ENCODE peak calls at places on chromosome 18, in seven cellular contexts. X is C1 segment of cervical spinal cord; M is renal cortical epithelial cell; E is foreskin fibroblast; O is stimulated activated CD8-positive, alpha-beta memory T cell treated with anti-CD3 and anti-CD28 coated beads, Interleukin-7, amount 100 ng/mL, for 1 hour; U is heart right ventricle; D is IMR-90. A is an unnamed sample.

GRCh38 chr18:78939105-78939504 is 40.5 kb upstream of the SALL3 start:
- DNase-seq in D (no peak), O (no peak), E (no peak), M (no peak), U (no peak), X (no peak), A (no peak)

GRCh38 chr18:48832961-48833700 is 117.6 kb downstream of the SMAD7 start:
- DNase-seq in E (peak), X (no peak), M (peak), O (no peak), U (peak), D (peak), A (no peak)

GRCh38 chr18:69000366-69000765 is 202.5 kb downstream of the CCDC102B start:
- DNase-seq in E (no peak), U (no peak), D (peak), O (no peak), X (no peak), M (no peak), A (no peak)

GRCh38 chr18:47975701-47976100 is 45.2 kb upstream of the SMAD2 start:
- DNase-seq in X (no peak), D (no peak), O (no peak), U (no peak), E (no peak), M (no peak), A (no peak)

GRCh38 chr18:10130626-10131025 is 216.8 kb downstream of the VAPA start:
- DNase-seq in X (no peak), O (no peak), U (peak), M (no peak), D (no peak), E (no peak), A (no peak)

GRCh38 chr18:1013951-1014350 is 109.3 kb downstream of the ADCYAP1 start:
- DNase-seq in M (peak), D (no peak), X (no peak), U (no peak), O (no peak), E (no peak), A (no peak)

GRCh38 chr18:3972291-3972985 is 482.7 kb downstream of the DLGAP1 start:
- DNase-seq in X (no peak), D (peak), E (no peak), M (no peak), O (no peak), U (no peak), A (no peak)

GRCh38 chr18:3948958-3949357 is 499.0 kb downstream of the TGIF1 start:
- DNase-seq in D (no peak), X (no peak), M (no peak), U (no peak), O (no peak), E (no peak), A (no peak)

GRCh38 chr18:44325903-44326650 is 354.6 kb upstream of the SETBP1 start:
- DNase-seq in E (peak), U (peak), O (no peak), M (peak), D (peak), X (no peak), A (peak)

GRCh38 chr18:13381907-13382682 is 163.5 kb downstream of the LDLRAD4 start:
- DNase-seq in M (peak), E (no peak), O (no peak), X (peak), D (peak), U (peak), A (peak)

GRCh38 chr18:28163201-28163778 is 13.6 kb downstream of the CDH2 start:
- DNase-seq in O (no peak), D (peak), X (no peak), E (no peak), U (peak), M (no peak), A (no peak)

GRCh38 chr18:50649821-50650220 is 89.9 kb downstream of the MAPK4 start:
- DNase-seq in E (no peak), O (no peak), X (peak), D (peak), U (peak), M (peak), A (no peak)

A was measured in endothelial cell.